ENCODE peak calls at places on chromosome 12, in seven cellular contexts. P is activated naive CD4-positive, alpha-beta T cell treated with anti-CD3 and anti-CD28 coated beads, Interleukin-2, amount 10 ng/mL, durations not matched to agents 7 days and 5 days; I is NCI-H1092 treated with DMSO at 0.1 percent for 48 hours; Y is osteocyte; X is GM04503; M is stimulated activated CD4-positive, alpha-beta T cell treated with anti-CD3 and anti-CD28 coated beads, Interleukin-1b, Interleukin-23, amount 100 ng/mL, for 1 hour; S is AG09319. Z is an unnamed sample.

GRCh38 chr12:6542209-6543009 is 8.1 kb downstream of the GAPDH start:
- DNase-seq in M (no peak), Y (no peak), X (no peak), P (no peak), I (no peak), S (no peak), Z (no peak)

GRCh38 chr12:130186631-130187269 is 24.5 kb downstream of the FZD10 start:
- DNase-seq in S (no peak), Y (no peak), P (no peak), M (no peak), X (no peak), I (no peak), Z (no peak)

GRCh38 chr12:15220961-15221885 is at the start of gene RERG:
- DNase-seq in Y (peak; percentile 96), I (peak; percentile 80), M (peak; percentile 36), S (peak; percentile 27), P (peak; percentile 78), X (no peak), Z (peak; percentile 29)

GRCh38 chr12:46264057-46264456 is 4.8 kb downstream of the SLC38A1 start:
- DNase-seq in P (no peak), X (peak; percentile 39), Y (no peak), S (no peak), I (no peak), M (no peak), Z (no peak)

GRCh38 chr12:18752280-18752920 is 14.5 kb downstream of the CAPZA3 start:
- DNase-seq in Y (no peak), P (no peak), X (peak; percentile 95), S (peak; percentile 75), M (no peak), I (no peak), Z (peak; percentile 91)

GRCh38 chr12:112252184-112252583 is 126.8 kb downstream of the TRAFD1 start:
- DNase-seq in Y (no peak), M (no peak), I (no peak), X (no peak), S (no peak), P (no peak), Z (no peak)

GRCh38 chr12:53059434-53060063 is 9.7 kb downstream of the TNS2 start:
- DNase-seq in Y (peak; percentile 82), P (no peak), I (no peak), S (no peak), X (no peak), M (no peak), Z (no peak)

GRCh38 chr12:49296836-49297694 is 2.1 kb downstream of the PRPH start:
- DNase-seq in X (no peak), M (no peak), S (no peak), P (peak; percentile 46), Y (no peak), I (peak; percentile 4), Z (no peak)

GRCh38 chr12:52307836-52308806 is 13.1 kb downstream of the KRT83 start:
- DNase-seq in I (peak; percentile 70), Y (no peak), S (peak; percentile 8), P (peak; percentile 68), X (peak; percentile 4), M (no peak), Z (no peak)

GRCh38 chr12:83143937-83144336 is 457.2 kb downstream of the TMTC2 start:
- DNase-seq in P (no peak), M (no peak), X (no peak), I (no peak), Y (no peak), S (no peak), Z (no peak)

GRCh38 chr12:92623386-92623785 is 79.4 kb upstream of the PLEKHG7 start:
- DNase-seq in I (no peak), M (no peak), S (no peak), Y (no peak), P (no peak), X (no peak), Z (no peak)

GRCh38 chr12:84585996-84586395 is 326.6 kb downstream of the SLC6A15 start:
- DNase-seq in P (no peak), M (no peak), S (no peak), Y (no peak), X (no peak), I (no peak), Z (no peak)

GRCh38 chr12:1797011-1797901 is 23.1 kb upstream of the LRTM2 start:
- DNase-seq in Y (peak; percentile 82), I (no peak), S (no peak), P (peak; percentile 71), M (no peak), X (no peak), Z (no peak)